ENCODE peak calls at places on chromosomes 1 and 21, in eight cellular contexts. H is left ventricle myocardium inferior, I is SK-N-SH, Q is tibial nerve, W is IMR-90, O is suprapubic skin, Y is upper lobe of right lung, P is ovary. N is an unnamed sample. For H3K36me3, the result is how much of the 10 kb centered on the place peaks cover.

GRCh38 chr1:110639724-110640386 is 33.7 kb upstream of the KCNA2 start:
- DNase-seq in H (no peak), I (no peak), Q (no peak), W (peak), O (no peak), Y (no peak), P (no peak), N (no peak)

GRCh38 chr1:10160173-10160572 is 50.2 kb upstream of the KIF1B start:
- DNase-seq in H (no peak), I (no peak), Q (no peak), W (no peak), O (no peak), Y (no peak), P (no peak), N (no peak)

GRCh38 chr1:158039380-158039779 is 45.9 kb downstream of the KIRREL1 start:
- DNase-seq in H (no peak), I (no peak), Q (no peak), W (peak), O (no peak), Y (no peak), P (no peak), N (no peak)

GRCh38 chr21:41774467-41775151 is 7.8 kb upstream of the RIPK4 start:
- DNase-seq in H (no peak), I (no peak), Q (no peak), W (no peak), O (no peak), Y (no peak), P (no peak), N (no peak)

GRCh38 chr1:55634516-55634915 is 419.4 kb upstream of the USP24 start:
- DNase-seq in H (no peak), I (no peak), Q (no peak), W (no peak), O (no peak), Y (no peak), P (no peak), N (no peak)

GRCh38 chr1:85692730-85693314 is 15.4 kb downstream of the ZNHIT6 start:
- DNase-seq in H (no peak), I (no peak), Q (no peak), W (peak), O (no peak), Y (no peak), P (no peak), N (peak)

GRCh38 chr1:212162635-212163034 is 122.6 kb upstream of the PPP2R5A start:
- DNase-seq in H (peak), I (no peak), Q (peak), W (peak), O (no peak), Y (no peak), P (peak), N (no peak)

GRCh38 chr1:32997381-32997891 is 32.8 kb upstream of the RNF19B start:
- DNase-seq in H (no peak), I (no peak), Q (no peak), W (peak), O (no peak), Y (no peak), P (no peak), N (no peak)

GRCh38 chr1:229440821-229441537 is 7.1 kb upstream of the ACTA1 start:
- DNase-seq in H (no peak), I (no peak), Q (no peak), W (peak), O (no peak), Y (no peak), P (no peak), N (no peak)

GRCh38 chr1:77948841-77949424 is 29.9 kb downstream of the FUBP1 start:
- DNase-seq in H (no peak), I (peak), Q (no peak), W (peak), O (no peak), Y (no peak), P (no peak), N (peak)

GRCh38 chr1:235090406-235091069 is 38.1 kb downstream of the TOMM20 start:
- DNase-seq in H (no peak), I (no peak), Q (no peak), W (no peak), O (no peak), Y (no peak), P (no peak), N (peak)

GRCh38 chr1:212457740-212458338 is 25.1 kb downstream of the NENF start:
- DNase-seq in H (no peak), I (peak), Q (peak), W (peak), O (no peak), Y (no peak), P (no peak), N (peak)

GRCh38 chr21:38343691-38344090 is 86.9 kb downstream of the KCNJ15 start:
- DNase-seq in H (no peak), I (no peak), Q (no peak), W (peak), O (no peak), Y (peak), P (no peak), N (no peak)

GRCh38 chr1:231937013-231937754 is 310.6 kb downstream of the DISC1 start:
- DNase-seq in H (peak), I (peak), Q (peak), W (no peak), O (no peak), Y (peak), P (no peak), N (peak)

GRCh38 chr1:62905872-62906271 is 121.9 kb downstream of the ATG4C start:
- DNase-seq in H (no peak), I (no peak), Q (no peak), W (no peak), O (no peak), Y (no peak), P (no peak), N (no peak)

GRCh38 chr1:42815938-42816599 is 853 bp upstream of the ERMAP start:
- DNase-seq in H (no peak), I (no peak), Q (no peak), W (peak), O (no peak), Y (no peak), P (no peak), N (peak)

GRCh38 chr1:227914801-227915563 is 32.8 kb downstream of the WNT9A start:
- DNase-seq in H (no peak), I (no peak), Q (no peak), W (no peak), O (no peak), Y (no peak), P (no peak), N (no peak)
- TF ChIP-seq CTCF in H (no peak), I (no peak), Q (no peak), W (no peak), O (no peak), Y (no peak), P (no peak), N (no peak)

GRCh38 chr1:203152158-203153034 is 23.2 kb downstream of the MYBPH start:
- DNase-seq in H (no peak), I (no peak), Q (no peak), W (peak), O (no peak), Y (no peak), P (no peak), N (peak)

GRCh38 chr1:203148579-203148978 is 21.1 kb downstream of the ADORA1 start:
- DNase-seq in H (no peak), I (no peak), Q (no peak), W (no peak), O (no peak), Y (no peak), P (no peak), N (no peak)

GRCh38 chr1:203151362-203152157 is 24.0 kb downstream of the ADORA1 start:
- DNase-seq in H (no peak), I (no peak), Q (no peak), W (no peak), O (no peak), Y (no peak), P (no peak), N (no peak)

GRCh38 chr1:203149188-203149840 is 21.8 kb downstream of the ADORA1 start:
- DNase-seq in H (no peak), I (no peak), Q (no peak), W (no peak), O (no peak), Y (no peak), P (no peak), N (no peak)

GRCh38 chr1:203150511-203151297 is 23.2 kb downstream of the ADORA1 start:
- DNase-seq in H (no peak), I (no peak), Q (no peak), W (no peak), O (no peak), Y (no peak), P (no peak), N (no peak)
- H3K27ac ChIP-seq in H (no peak), I (no peak), Q (no peak), W (no peak), O (no peak), Y (no peak), P (no peak), N (no peak)

GRCh38 chr1:5883129-5884048 is 108.8 kb downstream of the NPHP4 start:
- DNase-seq in H (no peak), I (no peak), Q (no peak), W (no peak), O (no peak), Y (no peak), P (no peak), N (no peak)
- H3K36me3 ChIP-seq in H (under half), I (under half), Q (half or more), W (under half), O (half or more), Y (under half), P (under half), N (under half)

GRCh38 chr1:31955917-31956736 is 18.0 kb upstream of the PTP4A2 start:
- DNase-seq in H (peak), I (no peak), Q (peak), W (peak), O (peak), Y (peak), P (peak), N (peak)
- TF ChIP-seq CTCF in H (no peak), I (peak), Q (peak), W (peak), O (no peak), Y (peak), P (peak), N (no peak)

N was measured in A673.